ENCODE peak calls at places on chromosomes 3 and 15, in seven cellular contexts. D is H4, U is GM12891, X is HT1080, M is colonic mucosa, H is ureter, F is heart left ventricle. S is an unnamed sample.

GRCh38 chr3:23106641-23107040 is 96.5 kb upstream of the UBE2E2 start:
- DNase-seq in D (no peak), M (no peak), X (no peak), U (no peak), H (no peak), F (no peak), S (no peak)

GRCh38 chr3:58530354-58530865 is 6.6 kb downstream of the ACOX2 start:
- DNase-seq in H (no peak), D (no peak), M (no peak), F (no peak), U (no peak), X (no peak), S (no peak)

GRCh38 chr15:70099167-70099965 is 1.6 kb upstream of the TLE3 start:
- DNase-seq in D (peak), M (peak), X (peak), H (peak), F (peak), U (peak), S (peak)

GRCh38 chr3:145197051-145197562 is 963.9 kb downstream of the PLOD2 start:
- DNase-seq in D (no peak), F (no peak), H (no peak), M (no peak), X (no peak), U (no peak), S (peak)

GRCh38 chr15:98966036-98966787 is 41.4 kb downstream of the PGPEP1L start:
- DNase-seq in H (no peak), U (no peak), X (no peak), F (no peak), M (no peak), D (no peak), S (no peak)

GRCh38 chr15:82100116-82100795 is 54.4 kb upstream of the MEX3B start:
- DNase-seq in U (no peak), D (no peak), H (no peak), X (no peak), F (no peak), M (no peak), S (no peak)

GRCh38 chr15:60020736-60021135 is 16.6 kb downstream of the FOXB1 start:
- DNase-seq in X (peak), U (no peak), H (no peak), M (no peak), F (no peak), D (no peak), S (no peak)

GRCh38 chr15:81029416-81030367 is 29.0 kb downstream of the TLNRD1 start:
- DNase-seq in X (peak), D (no peak), F (no peak), M (no peak), H (no peak), U (no peak), S (no peak)

GRCh38 chr15:34337557-34338306 is at the start of gene SLC12A6:
- DNase-seq in D (peak), H (peak), M (peak), U (peak), F (peak), X (peak), S (peak)

S was measured in stomach.